ENCODE peak calls at places on chromosomes 5 and 9, in seven cellular contexts. One of them, this sample, is unnamed.

GRCh38 chr5:84343171-84343570 is 41.5 kb downstream of the EDIL3 start:
- DNase-seq in transverse colon: no peak
- DNase-seq in ovary: no peak
- DNase-seq in iPS DF 6.9: no peak
- DNase-seq in SJSA1: no peak
- DNase-seq in CD8-positive, alpha-beta memory T cell: no peak
- DNase-seq in lung: no peak
- DNase-seq in this sample: no peak

GRCh38 chr5:168171901-168172717 is 119.3 kb upstream of the WWC1 start:
- DNase-seq in transverse colon: no peak
- DNase-seq in ovary: no peak
- DNase-seq in iPS DF 6.9: no peak
- DNase-seq in SJSA1: no peak
- DNase-seq in CD8-positive, alpha-beta memory T cell: no peak
- DNase-seq in lung: no peak
- DNase-seq in this sample: no peak

GRCh38 chr5:173333900-173334685 is 5.9 kb upstream of the STC2 start:
- DNase-seq in transverse colon: no peak
- DNase-seq in ovary: no peak
- DNase-seq in iPS DF 6.9: no peak
- DNase-seq in SJSA1: no peak
- DNase-seq in CD8-positive, alpha-beta memory T cell: no peak
- DNase-seq in lung: no peak
- DNase-seq in this sample: no peak

GRCh38 chr9:137029058-137029922 is 1.3 kb upstream of the ABCA2 start:
- DNase-seq in transverse colon: peak; percentile 86
- DNase-seq in ovary: peak; percentile 53
- DNase-seq in iPS DF 6.9: no peak
- DNase-seq in SJSA1: peak; percentile 77
- DNase-seq in CD8-positive, alpha-beta memory T cell: peak; percentile 70
- DNase-seq in lung: peak; percentile 82
- DNase-seq in this sample: peak; percentile 87

GRCh38 chr5:92019376-92019990 is 636.4 kb upstream of the ARRDC3 start:
- DNase-seq in transverse colon: no peak
- DNase-seq in ovary: no peak
- DNase-seq in iPS DF 6.9: no peak
- DNase-seq in SJSA1: no peak
- DNase-seq in CD8-positive, alpha-beta memory T cell: no peak
- DNase-seq in lung: no peak
- DNase-seq in this sample: no peak

GRCh38 chr5:69493235-69493925 is 790 bp downstream of the OCLN start:
- DNase-seq in transverse colon: peak; percentile 50
- DNase-seq in ovary: no peak
- DNase-seq in iPS DF 6.9: no peak
- DNase-seq in SJSA1: peak; percentile 63
- DNase-seq in CD8-positive, alpha-beta memory T cell: no peak
- DNase-seq in lung: peak; percentile 50
- DNase-seq in this sample: peak; percentile 71

GRCh38 chr5:140148508-140148907 is 22.8 kb downstream of the IGIP start:
- DNase-seq in transverse colon: no peak
- DNase-seq in ovary: no peak
- DNase-seq in iPS DF 6.9: no peak
- DNase-seq in SJSA1: no peak
- DNase-seq in CD8-positive, alpha-beta memory T cell: no peak
- DNase-seq in lung: no peak
- DNase-seq in this sample: no peak

GRCh38 chr5:92678576-92679105 is 902.4 kb downstream of the NR2F1-AS1 start:
- DNase-seq in transverse colon: no peak
- DNase-seq in ovary: no peak
- DNase-seq in iPS DF 6.9: no peak
- DNase-seq in SJSA1: no peak
- DNase-seq in CD8-positive, alpha-beta memory T cell: no peak
- DNase-seq in lung: no peak
- DNase-seq in this sample: no peak

GRCh38 chr5:54388411-54388810 is 67.1 kb upstream of the HSPB3 start:
- DNase-seq in transverse colon: no peak
- DNase-seq in ovary: no peak
- DNase-seq in iPS DF 6.9: no peak
- DNase-seq in SJSA1: no peak
- DNase-seq in CD8-positive, alpha-beta memory T cell: no peak
- DNase-seq in lung: no peak
- DNase-seq in this sample: no peak

GRCh38 chr5:31220968-31221367 is 27.5 kb downstream of the CDH6 start:
- DNase-seq in transverse colon: no peak
- DNase-seq in ovary: no peak
- DNase-seq in iPS DF 6.9: no peak
- DNase-seq in SJSA1: no peak
- DNase-seq in CD8-positive, alpha-beta memory T cell: no peak
- DNase-seq in lung: no peak
- DNase-seq in this sample: no peak

GRCh38 chr9:80157561-80157983 is 585.8 kb downstream of the TLE4 start:
- DNase-seq in transverse colon: no peak
- DNase-seq in ovary: no peak
- DNase-seq in iPS DF 6.9: no peak
- DNase-seq in SJSA1: no peak
- DNase-seq in CD8-positive, alpha-beta memory T cell: no peak
- DNase-seq in lung: no peak
- DNase-seq in this sample: no peak

GRCh38 chr9:111287127-111287526 is 42.9 kb downstream of the OR2K2 start:
- DNase-seq in transverse colon: no peak
- DNase-seq in ovary: no peak
- DNase-seq in iPS DF 6.9: no peak
- DNase-seq in SJSA1: no peak
- DNase-seq in CD8-positive, alpha-beta memory T cell: no peak
- DNase-seq in lung: no peak
- DNase-seq in this sample: no peak

GRCh38 chr5:14209836-14210235 is 66.7 kb downstream of the TRIO start:
- DNase-seq in transverse colon: no peak
- DNase-seq in ovary: no peak
- DNase-seq in iPS DF 6.9: no peak
- DNase-seq in SJSA1: no peak
- DNase-seq in CD8-positive, alpha-beta memory T cell: no peak
- DNase-seq in lung: no peak
- DNase-seq in this sample: no peak

GRCh38 chr5:174759091-174759490 is 34.7 kb downstream of the MSX2 start:
- DNase-seq in transverse colon: no peak
- DNase-seq in ovary: no peak
- DNase-seq in iPS DF 6.9: no peak
- DNase-seq in SJSA1: no peak
- DNase-seq in CD8-positive, alpha-beta memory T cell: no peak
- DNase-seq in lung: no peak
- DNase-seq in this sample: no peak

GRCh38 chr5:98330871-98331270 is 442.6 kb upstream of the RGMB start:
- DNase-seq in transverse colon: no peak
- DNase-seq in ovary: no peak
- DNase-seq in iPS DF 6.9: no peak
- DNase-seq in SJSA1: no peak
- DNase-seq in CD8-positive, alpha-beta memory T cell: no peak
- DNase-seq in lung: no peak
- DNase-seq in this sample: no peak

GRCh38 chr5:81989204-81989603 is 17.4 kb downstream of the ATG10 start:
- DNase-seq in transverse colon: no peak
- DNase-seq in ovary: no peak
- DNase-seq in iPS DF 6.9: no peak
- DNase-seq in SJSA1: no peak
- DNase-seq in CD8-positive, alpha-beta memory T cell: no peak
- DNase-seq in lung: no peak
- DNase-seq in this sample: no peak

GRCh38 chr9:2260401-2261306 is 245.5 kb downstream of the SMARCA2 start:
- DNase-seq in transverse colon: no peak
- DNase-seq in ovary: no peak
- DNase-seq in iPS DF 6.9: no peak
- DNase-seq in SJSA1: no peak
- DNase-seq in CD8-positive, alpha-beta memory T cell: no peak
- DNase-seq in lung: no peak
- DNase-seq in this sample: no peak

GRCh38 chr5:148335259-148335658 is at the start of gene SPINK9:
- DNase-seq in transverse colon: no peak
- DNase-seq in ovary: no peak
- DNase-seq in iPS DF 6.9: no peak
- DNase-seq in SJSA1: no peak
- DNase-seq in CD8-positive, alpha-beta memory T cell: no peak
- DNase-seq in lung: no peak
- DNase-seq in this sample: no peak

GRCh38 chr5:172405708-172406107 is 48.6 kb downstream of the SH3PXD2B start:
- DNase-seq in transverse colon: no peak
- DNase-seq in ovary: no peak
- DNase-seq in iPS DF 6.9: no peak
- DNase-seq in SJSA1: no peak
- DNase-seq in CD8-positive, alpha-beta memory T cell: no peak
- DNase-seq in lung: no peak
- DNase-seq in this sample: no peak

GRCh38 chr9:19553441-19553840 is 144.6 kb downstream of the ACER2 start:
- DNase-seq in transverse colon: no peak
- DNase-seq in ovary: no peak
- DNase-seq in iPS DF 6.9: no peak
- DNase-seq in SJSA1: no peak
- DNase-seq in CD8-positive, alpha-beta memory T cell: no peak
- DNase-seq in lung: no peak
- DNase-seq in this sample: no peak
- H3K4me1 ChIP-seq in transverse colon: no peaks in the 10 kb centered on the region
- H3K4me1 ChIP-seq in ovary: no peaks in the 10 kb centered on the region
- H3K4me1 ChIP-seq in iPS DF 6.9: no peaks in the 10 kb centered on the region
- H3K4me1 ChIP-seq in SJSA1: no peaks in the 10 kb centered on the region
- H3K4me1 ChIP-seq in CD8-positive, alpha-beta memory T cell: no peaks in the 10 kb centered on the region
- H3K4me1 ChIP-seq in lung: no peaks in the 10 kb centered on the region
- H3K4me1 ChIP-seq in this sample: no peaks in the 10 kb centered on the region

GRCh38 chr5:110842948-110843347 is 104.1 kb downstream of the SLC25A46 start:
- DNase-seq in transverse colon: no peak
- DNase-seq in ovary: no peak
- DNase-seq in iPS DF 6.9: no peak
- DNase-seq in SJSA1: no peak
- DNase-seq in CD8-positive, alpha-beta memory T cell: no peak
- DNase-seq in lung: no peak
- DNase-seq in this sample: no peak

GRCh38 chr5:110844251-110844650 is 105.4 kb downstream of the SLC25A46 start:
- DNase-seq in transverse colon: no peak
- DNase-seq in ovary: no peak
- DNase-seq in iPS DF 6.9: no peak
- DNase-seq in SJSA1: no peak
- DNase-seq in CD8-positive, alpha-beta memory T cell: no peak
- DNase-seq in lung: no peak
- DNase-seq in this sample: no peak

GRCh38 chr5:110839004-110839403 is 100.2 kb downstream of the SLC25A46 start:
- DNase-seq in transverse colon: no peak
- DNase-seq in ovary: no peak
- DNase-seq in iPS DF 6.9: no peak
- DNase-seq in SJSA1: no peak
- DNase-seq in CD8-positive, alpha-beta memory T cell: no peak
- DNase-seq in lung: no peak
- DNase-seq in this sample: no peak

GRCh38 chr5:110840347-110840960 is 101.6 kb downstream of the SLC25A46 start:
- DNase-seq in transverse colon: no peak
- DNase-seq in ovary: no peak
- DNase-seq in iPS DF 6.9: no peak
- DNase-seq in SJSA1: no peak
- DNase-seq in CD8-positive, alpha-beta memory T cell: no peak
- DNase-seq in lung: no peak
- DNase-seq in this sample: no peak

GRCh38 chr5:110841137-110841536 is 102.3 kb downstream of the SLC25A46 start:
- DNase-seq in transverse colon: no peak
- DNase-seq in ovary: no peak
- DNase-seq in iPS DF 6.9: no peak
- DNase-seq in SJSA1: no peak
- DNase-seq in CD8-positive, alpha-beta memory T cell: no peak
- DNase-seq in lung: no peak
- DNase-seq in this sample: no peak
- H3K27ac ChIP-seq in transverse colon: no peak overlapping the region
- H3K27ac ChIP-seq in ovary: no peak overlapping the region
- H3K27ac ChIP-seq in iPS DF 6.9: no peak overlapping the region
- H3K27ac ChIP-seq in SJSA1: no peak overlapping the region
- H3K27ac ChIP-seq in CD8-positive, alpha-beta memory T cell: no peak overlapping the region
- H3K27ac ChIP-seq in lung: no peak overlapping the region
- H3K27ac ChIP-seq in this sample: no peak overlapping the region

GRCh38 chr9:123834907-123835562 is 94.9 kb downstream of the DENND1A start:
- DNase-seq in transverse colon: no peak
- DNase-seq in ovary: no peak
- DNase-seq in iPS DF 6.9: no peak
- DNase-seq in SJSA1: no peak
- DNase-seq in CD8-positive, alpha-beta memory T cell: no peak
- DNase-seq in lung: no peak
- DNase-seq in this sample: no peak

GRCh38 chr9:123832176-123832575 is 97.8 kb downstream of the DENND1A start:
- DNase-seq in transverse colon: no peak
- DNase-seq in ovary: no peak
- DNase-seq in iPS DF 6.9: no peak
- DNase-seq in SJSA1: no peak
- DNase-seq in CD8-positive, alpha-beta memory T cell: no peak
- DNase-seq in lung: no peak
- DNase-seq in this sample: no peak

GRCh38 chr9:123835821-123836220 is 94.1 kb downstream of the DENND1A start:
- DNase-seq in transverse colon: no peak
- DNase-seq in ovary: no peak
- DNase-seq in iPS DF 6.9: no peak
- DNase-seq in SJSA1: no peak
- DNase-seq in CD8-positive, alpha-beta memory T cell: no peak
- DNase-seq in lung: no peak
- DNase-seq in this sample: no peak

GRCh38 chr9:123834218-123834906 is 95.6 kb downstream of the DENND1A start:
- DNase-seq in transverse colon: no peak
- DNase-seq in ovary: no peak
- DNase-seq in iPS DF 6.9: no peak
- DNase-seq in SJSA1: no peak
- DNase-seq in CD8-positive, alpha-beta memory T cell: no peak
- DNase-seq in lung: no peak
- DNase-seq in this sample: no peak

GRCh38 chr9:123832858-123833257 is 97.1 kb downstream of the DENND1A start:
- DNase-seq in transverse colon: no peak
- DNase-seq in ovary: no peak
- DNase-seq in iPS DF 6.9: no peak
- DNase-seq in SJSA1: no peak
- DNase-seq in CD8-positive, alpha-beta memory T cell: no peak
- DNase-seq in lung: no peak
- DNase-seq in this sample: no peak
- H3K9me3 ChIP-seq in transverse colon: peaks cover 23% of the 10 kb centered on the region
- H3K9me3 ChIP-seq in ovary: no peaks in the 10 kb centered on the region
- H3K9me3 ChIP-seq in iPS DF 6.9: no peaks in the 10 kb centered on the region
- H3K9me3 ChIP-seq in SJSA1: peaks cover 4% of the 10 kb centered on the region
- H3K9me3 ChIP-seq in CD8-positive, alpha-beta memory T cell: peaks cover 9% of the 10 kb centered on the region
- H3K9me3 ChIP-seq in lung: peaks cover 8% of the 10 kb centered on the region
- H3K9me3 ChIP-seq in this sample: no peaks in the 10 kb centered on the region

DNA sequence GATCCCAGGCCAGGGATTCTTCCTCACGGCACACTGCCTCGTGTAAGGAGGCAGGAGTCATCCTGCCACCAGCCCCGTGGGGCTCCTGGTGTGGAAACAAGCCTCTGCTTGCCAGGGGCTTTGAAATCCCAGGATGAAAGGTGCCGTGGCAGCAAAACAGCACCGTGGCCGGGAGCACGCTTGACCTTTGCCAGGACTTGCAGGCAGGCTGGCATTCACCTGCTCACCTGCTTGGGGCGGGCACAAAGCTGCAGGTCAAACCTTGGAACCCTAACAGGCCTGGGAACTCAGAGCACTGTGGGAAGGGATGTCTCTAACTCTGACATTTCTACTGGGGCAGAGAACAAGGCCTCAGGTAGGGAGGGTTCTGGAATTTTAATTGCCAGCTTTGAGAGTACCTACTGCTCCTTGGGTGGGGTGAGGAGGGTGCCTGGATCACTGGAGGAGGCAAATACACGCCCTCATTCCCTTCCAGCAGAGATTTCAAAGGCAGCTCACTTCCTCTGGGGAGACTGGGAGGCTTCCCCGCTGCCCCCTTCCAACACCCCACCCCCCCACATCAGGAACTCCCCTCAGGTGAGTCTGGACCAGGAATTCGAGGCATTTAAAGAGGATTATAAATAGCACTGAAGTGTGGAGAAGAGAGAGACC is 45.6 kb upstream of the STXBP1 start:
- DNase-seq in transverse colon: peak; percentile 78
- DNase-seq in ovary: no peak
- DNase-seq in iPS DF 6.9: no peak
- DNase-seq in SJSA1: no peak
- DNase-seq in CD8-positive, alpha-beta memory T cell: no peak
- DNase-seq in lung: peak; percentile 78
- DNase-seq in this sample: peak; percentile 82
- H3K4me1 ChIP-seq in transverse colon: peaks cover 72% of the 10 kb centered on the region
- H3K4me1 ChIP-seq in ovary: peaks cover 19% of the 10 kb centered on the region
- H3K4me1 ChIP-seq in iPS DF 6.9: peaks cover 6% of the 10 kb centered on the region
- H3K4me1 ChIP-seq in SJSA1: peaks cover 54% of the 10 kb centered on the region
- H3K4me1 ChIP-seq in CD8-positive, alpha-beta memory T cell: peaks cover 22% of the 10 kb centered on the region
- H3K4me1 ChIP-seq in lung: peaks cover 20% of the 10 kb centered on the region
- H3K4me1 ChIP-seq in this sample: peaks cover 28% of the 10 kb centered on the region

This sample was measured in colonic mucosa.